ENCODE peak calls at places on chromosomes 6 and 20, in six cellular contexts. W is EL; R is activated T-cell treated with anti-CD3 and anti-CD28 coated beads, Interleukin-2, amount 50 U/mL, for 24 hours; S is stimulated activated CD8-positive, alpha-beta memory T cell treated with anti-CD3 and anti-CD28 coated beads, Interleukin-4, amount 100 ng/mL, for 48 hours; Z is NCI-H460; Q is GM23248. H is an unnamed sample.

GRCh38 chr6:27608916-27609883 is 136.3 kb upstream of the ZNF184 start:
- DNase-seq in Z (no peak), S (no peak), W (peak; percentile 80), R (no peak), Q (peak; percentile 89), H (peak; percentile 86)

GRCh38 chr20:10978713-10979112 is 304.9 kb upstream of the JAG1 start:
- DNase-seq in W (no peak), R (no peak), Z (no peak), Q (no peak), S (no peak), H (no peak)

GRCh38 chr6:37473364-37474095 is 26.2 kb downstream of the CCDC167 start:
- DNase-seq in Z (no peak), R (no peak), S (no peak), W (peak; percentile 80), Q (no peak), H (peak; percentile 76)

GRCh38 chr6:127366281-127367022 is 23.0 kb upstream of the ECHDC1 start:
- DNase-seq in W (peak; percentile 99), Q (peak; percentile 96), Z (peak; percentile 59), R (no peak), S (no peak), H (peak; percentile 74)

GRCh38 chr6:165854863-165855593 is 192.0 kb upstream of the PDE10A start:
- DNase-seq in Z (no peak), Q (no peak), W (no peak), R (no peak), S (no peak), H (no peak)

GRCh38 chr6:125759184-125759902 is 9.9 kb downstream of the HEY2 start:
- DNase-seq in W (no peak), Q (no peak), S (peak; percentile 33), R (no peak), Z (no peak), H (peak; percentile 87)

GRCh38 chr6:98716341-98716740 is 118.0 kb upstream of the POU3F2 start:
- DNase-seq in S (no peak), W (no peak), Q (no peak), R (no peak), Z (no peak), H (peak; percentile 61)

GRCh38 chr20:46505501-46505900 is 7.9 kb downstream of the ZNF334 start:
- DNase-seq in W (no peak), Q (no peak), R (no peak), S (no peak), Z (no peak), H (no peak)

GRCh38 chr20:43667341-43668132 is 623 bp downstream of the MYBL2 start:
- DNase-seq in S (peak; percentile 41), W (peak; percentile 57), R (no peak), Z (no peak), Q (peak; percentile 35), H (peak; percentile 75)

GRCh38 chr20:36098364-36098763 is 56.2 kb upstream of the EPB41L1 start:
- DNase-seq in Z (no peak), S (no peak), Q (peak; percentile 75), W (peak; percentile 73), R (no peak), H (no peak)

GRCh38 chr20:50062006-50062838 is 50.7 kb downstream of the UBE2V1 start:
- DNase-seq in Z (no peak), R (no peak), S (no peak), W (no peak), Q (peak; percentile 35), H (no peak)

GRCh38 chr20:23320317-23320716 is 30.3 kb upstream of the NXT1 start:
- DNase-seq in Z (peak; percentile 8), R (no peak), S (no peak), Q (peak; percentile 71), W (no peak), H (no peak)

GRCh38 chr6:109671721-109672120 is 19.3 kb downstream of the AK9 start:
- DNase-seq in Z (no peak), W (peak; percentile 70), R (no peak), Q (peak; percentile 30), S (no peak), H (no peak)

GRCh38 chr6:112690497-112691202 is 343.5 kb downstream of the RFPL4B start:
- DNase-seq in Z (no peak), Q (peak; percentile 44), S (no peak), W (peak; percentile 68), R (no peak), H (no peak)

GRCh38 chr6:56875523-56875922 is 79.4 kb upstream of the BEND6 start:
- DNase-seq in R (no peak), W (no peak), Q (no peak), Z (no peak), S (no peak), H (no peak)

GRCh38 chr6:84774174-84775158 is 10.1 kb upstream of the TBX18 start:
- DNase-seq in Q (peak; percentile 85), W (peak; percentile 62), S (peak; percentile 60), Z (peak; percentile 17), R (peak; percentile 35), H (peak; percentile 86)

GRCh38 chr20:623041-623440 is 12.9 kb upstream of the TCF15 start:
- DNase-seq in Z (no peak), S (no peak), R (no peak), W (no peak), Q (no peak), H (no peak)

GRCh38 chr20:1688886-1689538 is 31.4 kb upstream of the SIRPG start:
- DNase-seq in S (no peak), Q (no peak), R (no peak), W (no peak), Z (no peak), H (no peak)

GRCh38 chr6:87333591-87334181 is 4.6 kb upstream of the GJB7 start:
- DNase-seq in Z (no peak), Q (peak; percentile 72), R (no peak), W (peak; percentile 21), S (no peak), H (no peak)

GRCh38 chr20:64035933-64036345 is at the start of gene C20orf204:
- DNase-seq in R (no peak), Z (no peak), S (no peak), W (no peak), Q (no peak), H (no peak)

GRCh38 chr6:157962601-157963084 is 19.0 kb upstream of the SYNJ2 start:
- DNase-seq in W (peak; percentile 73), Z (no peak), Q (no peak), R (peak; percentile 46), S (peak; percentile 33), H (no peak)

GRCh38 chr6:25327372-25327771 is 48.2 kb downstream of the CARMIL1 start:
- DNase-seq in S (no peak), Q (no peak), R (no peak), W (no peak), Z (no peak), H (no peak)

GRCh38 chr6:144346719-144347446 is 61.7 kb downstream of the UTRN start:
- DNase-seq in R (no peak), S (no peak), W (peak; percentile 89), Z (no peak), Q (peak; percentile 93), H (peak; percentile 79)

GRCh38 chr6:154487367-154488275 is 22.9 kb downstream of the CNKSR3 start:
- DNase-seq in Z (no peak), S (no peak), Q (no peak), R (no peak), W (no peak), H (peak; percentile 56)

GRCh38 chr6:41470341-41471063 is 75.7 kb upstream of the FOXP4 start:
- DNase-seq in Z (peak; percentile 40), R (peak; percentile 39), S (peak; percentile 47), Q (peak; percentile 24), W (peak; percentile 63), H (peak; percentile 85)

GRCh38 chr20:4787825-4788224 is 66.1 kb downstream of the PRND start:
- DNase-seq in R (no peak), Z (no peak), W (no peak), S (no peak), Q (no peak), H (no peak)

GRCh38 chr6:80003841-80004198 is 629 bp upstream of the TTK start:
- DNase-seq in W (no peak), Z (no peak), Q (no peak), S (no peak), R (no peak), H (no peak)

GRCh38 chr20:19934792-19935491 is 82.2 kb upstream of the NAA20 start:
- DNase-seq in W (no peak), S (no peak), Q (no peak), Z (no peak), R (no peak), H (no peak)

GRCh38 chr6:14883921-14884320 is 361.9 kb upstream of the JARID2 start:
- DNase-seq in W (peak; percentile 22), Z (no peak), R (no peak), Q (peak; percentile 53), S (no peak), H (no peak)

GRCh38 chr6:47130086-47130485 is 88.0 kb upstream of the ADGRF1 start:
- DNase-seq in S (no peak), W (no peak), Q (no peak), Z (no peak), R (no peak), H (no peak)

GRCh38 chr6:111715321-111715720 is 109.6 kb upstream of the TRAF3IP2 start:
- DNase-seq in R (no peak), S (no peak), Z (no peak), W (no peak), Q (no peak), H (no peak)

GRCh38 chr20:56636701-56637100 is 7.6 kb downstream of the TFAP2C start:
- DNase-seq in R (no peak), W (peak; percentile 91), Q (peak; percentile 93), Z (no peak), S (no peak), H (no peak)

GRCh38 chr20:33709905-33710541 is 10.1 kb downstream of the PXMP4 start:
- DNase-seq in Z (no peak), Q (no peak), R (no peak), S (no peak), W (no peak), H (no peak)

GRCh38 chr6:74574794-74575193 is 631.1 kb downstream of the COL12A1 start:
- DNase-seq in Q (peak; percentile 60), R (no peak), W (peak; percentile 30), S (no peak), Z (no peak), H (no peak)

GRCh38 chr6:42766163-42766670 is 15.6 kb upstream of the BICRAL start:
- DNase-seq in W (peak; percentile 86), Z (no peak), R (no peak), S (no peak), Q (peak; percentile 88), H (no peak)

GRCh38 chr6:168526841-168527281 is 85.9 kb downstream of the SMOC2 start:
- DNase-seq in S (no peak), Q (no peak), Z (no peak), W (no peak), R (no peak), H (peak; percentile 33)

GRCh38 chr20:57695012-57695411 is 14.8 kb downstream of the PMEPA1 start:
- DNase-seq in Z (no peak), Q (no peak), W (no peak), R (no peak), S (no peak), H (peak; percentile 87)

GRCh38 chr6:126444874-126445273 is 105.0 kb downstream of the CENPW start:
- DNase-seq in Z (no peak), W (peak; percentile 22), Q (peak; percentile 45), S (no peak), R (no peak), H (peak; percentile 53)

H was measured in islet precursor cell.